ENCODE peak calls at places on chromosomes 2 and 18, in eight cellular contexts. J, R, Z, A, S, D, V and C are unnamed samples.

GRCh38 chr2:186697536-186697935 is 3.7 kb downstream of the FAM171B start:
- DNase-seq in V (no peak), Z (no peak), S (no peak), D (peak; percentile 55), A (no peak), J (no peak), R (no peak), C (no peak)

GRCh38 chr18:25223211-25223610 is 128.8 kb downstream of the ZNF521 start:
- DNase-seq in A (no peak), S (no peak), D (no peak), Z (no peak), R (no peak), V (no peak), J (no peak), C (no peak)

GRCh38 chr2:209933499-209934458 is 68.7 kb upstream of the RPE start:
- DNase-seq in J (no peak), D (peak; percentile 61), S (no peak), Z (peak; percentile 89), A (no peak), V (no peak), R (no peak), C (peak; percentile 72)

GRCh38 chr2:113041871-113042270 is 10.8 kb downstream of the IL36B start:
- DNase-seq in R (no peak), D (peak; percentile 36), S (peak; percentile 37), J (no peak), Z (no peak), A (no peak), V (no peak), C (no peak)

GRCh38 chr18:23967321-23968089 is 47.0 kb upstream of the TTC39C start:
- DNase-seq in J (no peak), A (no peak), D (no peak), V (no peak), R (peak; percentile 48), Z (no peak), S (peak; percentile 9), C (no peak)

GRCh38 chr2:56464613-56465012 is 280.8 kb downstream of the CCDC85A start:
- DNase-seq in J (no peak), R (no peak), A (no peak), S (no peak), D (no peak), Z (no peak), V (no peak), C (no peak)

GRCh38 chr2:135876066-135876711 is at the start of gene MCM6:
- DNase-seq in J (peak; percentile 96), Z (peak; percentile 96), R (peak; percentile 98), A (peak; percentile 97), S (peak; percentile 100), D (peak; percentile 95), V (peak; percentile 98), C (peak; percentile 94)

GRCh38 chr2:72138921-72139381 is 8.7 kb downstream of the CYP26B1 start:
- DNase-seq in V (no peak), A (no peak), S (no peak), Z (peak; percentile 36), R (no peak), D (no peak), J (no peak), C (no peak)

GRCh38 chr18:42861259-42861658 is 254.2 kb downstream of the RIT2 start:
- DNase-seq in V (no peak), A (no peak), S (no peak), R (no peak), Z (no peak), J (no peak), D (no peak), C (no peak)

GRCh38 chr2:131016826-131017596 is 76.2 kb downstream of the FAM168B start:
- DNase-seq in D (peak; percentile 99), A (no peak), S (no peak), J (peak; percentile 47), Z (peak; percentile 81), V (no peak), R (no peak), C (peak; percentile 7)

GRCh38 chr2:240168041-240168440 is 27.6 kb upstream of the OTOS start:
- DNase-seq in A (no peak), S (no peak), J (no peak), V (no peak), D (no peak), Z (no peak), R (no peak), C (no peak)

GRCh38 chr2:56682397-56682760 is 498.6 kb downstream of the CCDC85A start:
- DNase-seq in D (no peak), J (no peak), V (no peak), A (no peak), S (no peak), R (no peak), Z (peak; percentile 74), C (no peak)

GRCh38 chr2:173056705-173057368 is 18.8 kb upstream of the MAP3K20 start:
- DNase-seq in R (no peak), V (no peak), A (no peak), J (no peak), D (no peak), S (no peak), Z (no peak), C (no peak)

GRCh38 chr2:22056621-22057132 is 932.9 kb downstream of the TDRD15 start:
- DNase-seq in D (no peak), J (no peak), R (no peak), V (no peak), S (no peak), A (no peak), Z (no peak), C (no peak)

GRCh38 chr2:102449370-102449974 is 23.6 kb upstream of the SLC9A4 start:
- DNase-seq in S (peak; percentile 50), A (peak; percentile 57), Z (peak; percentile 8), R (no peak), J (no peak), V (peak; percentile 46), D (peak; percentile 15), C (no peak)

GRCh38 chr18:44039826-44040225 is 640.9 kb upstream of the SETBP1 start:
- DNase-seq in J (no peak), R (no peak), S (no peak), V (no peak), D (no peak), A (no peak), Z (no peak), C (peak; percentile 67)

GRCh38 chr2:199977984-199978415 is 22.6 kb downstream of the MAIP1 start:
- DNase-seq in J (no peak), R (peak; percentile 37), Z (peak; percentile 54), A (no peak), S (peak; percentile 58), V (no peak), D (peak; percentile 80), C (no peak)

DNA sequence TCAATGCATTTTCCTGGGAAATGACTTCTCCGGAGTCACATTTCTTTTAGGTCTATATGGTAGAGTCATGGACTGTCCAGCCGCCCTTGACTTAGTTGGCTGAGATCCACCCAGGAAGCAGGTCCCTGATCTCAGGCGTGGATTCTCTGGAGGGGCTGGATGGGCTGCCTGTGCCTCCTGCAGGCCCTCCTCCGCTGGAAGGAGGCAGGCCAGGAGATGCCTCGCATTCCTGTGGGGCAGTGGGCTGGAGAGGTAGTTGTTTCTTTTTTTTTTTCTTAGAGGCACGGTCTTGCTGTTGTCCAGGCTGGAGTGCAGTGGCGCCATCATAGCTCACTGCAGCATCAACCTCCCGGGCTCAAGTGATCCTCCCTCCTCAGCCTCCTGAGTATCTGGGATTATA is 129.0 kb upstream of the MYCN start:
- DNase-seq in Z (no peak), A (no peak), V (no peak), R (no peak), D (no peak), S (no peak), J (no peak), C (no peak)
- TF ChIP-seq CTCF in Z (no peak), A (no peak), V (no peak), R (no peak), D (no peak), S (no peak), J (no peak), C (no peak)

GRCh38 chr2:89767581-89768435 is 1076.3 kb downstream of the RPIA start:
- DNase-seq in A (no peak), S (no peak), V (peak; percentile 6), Z (no peak), J (no peak), R (no peak), D (no peak), C (no peak)

GRCh38 chr2:89763254-89763580 is 1071.7 kb downstream of the RPIA start:
- DNase-seq in R (no peak), D (no peak), Z (no peak), V (peak; percentile 8), A (no peak), J (no peak), S (no peak), C (no peak)

DNA sequence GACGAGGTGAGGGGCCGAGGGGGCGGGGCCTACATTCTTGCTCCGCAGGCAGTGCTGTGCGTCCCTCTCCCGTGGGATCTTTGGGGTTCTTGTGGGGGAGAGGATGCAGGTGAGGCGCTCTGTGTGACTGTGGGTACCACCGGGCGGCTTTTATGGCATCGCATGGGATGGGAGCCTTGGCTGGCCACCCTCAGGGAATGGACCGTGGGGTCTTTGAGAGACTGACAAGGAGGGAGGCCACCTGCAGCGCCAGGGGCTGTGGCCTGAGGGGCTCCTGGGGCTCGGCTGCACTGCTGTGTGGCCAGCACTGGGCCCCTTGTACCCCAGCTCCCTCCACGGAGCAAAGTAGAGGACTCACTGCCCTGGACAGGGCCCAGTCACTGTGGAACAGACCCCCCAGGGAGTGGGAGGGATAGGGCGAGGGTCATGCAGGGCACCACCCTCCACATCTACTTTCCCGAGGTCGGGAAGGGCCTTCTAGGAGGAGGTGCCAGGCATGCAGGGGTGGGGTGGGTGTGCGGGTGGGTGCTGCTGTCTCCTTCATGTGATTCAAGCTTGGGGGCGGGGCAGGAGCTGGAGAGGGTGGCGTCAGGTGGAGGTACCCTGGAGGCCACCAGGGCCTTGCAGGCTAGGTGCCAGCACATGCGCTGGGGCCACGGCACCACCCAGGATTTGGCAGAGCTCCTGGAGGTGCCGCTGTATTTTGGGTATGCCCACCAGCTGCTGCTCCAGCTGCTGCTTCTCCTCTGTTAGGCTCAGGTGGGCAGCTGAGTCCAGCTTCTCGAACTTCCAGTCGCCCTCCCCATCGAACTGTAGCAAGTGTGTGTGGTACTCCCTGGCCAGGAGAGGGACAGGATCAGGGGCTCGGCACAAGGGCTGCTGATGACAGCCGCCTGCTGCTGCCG is 1072.4 kb downstream of the RPIA start:
- DNase-seq in S (no peak), V (peak; percentile 13), J (no peak), A (no peak), D (no peak), Z (no peak), R (no peak), C (no peak)
- TF ChIP-seq CTCF in S (no peak), V (no peak), J (no peak), A (no peak), D (no peak), Z (no peak), R (no peak), C (no peak)

GRCh38 chr2:143623270-143623669 is 494.1 kb downstream of the ARHGAP15 start:
- DNase-seq in Z (no peak), R (no peak), S (no peak), J (no peak), D (no peak), A (no peak), V (no peak), C (no peak)
- TF ChIP-seq CTCF in Z (no peak), R (no peak), S (no peak), J (no peak), D (no peak), A (peak; percentile 23), V (no peak), C (no peak)

GRCh38 chr2:150909613-150910012 is 352.1 kb downstream of the RBM43 start:
- DNase-seq in A (no peak), S (peak; percentile 28), D (no peak), Z (no peak), J (no peak), R (no peak), V (no peak), C (no peak)
- TF ChIP-seq CTCF in A (peak; percentile 49), S (peak; percentile 37), D (peak; percentile 30), Z (no peak), J (no peak), R (no peak), V (no peak), C (no peak)

GRCh38 chr2:16315911-16316310 is 349.7 kb downstream of the CYRIA start:
- DNase-seq in J (no peak), D (no peak), A (no peak), Z (no peak), S (no peak), V (no peak), R (no peak), C (no peak)
- TF ChIP-seq CTCF in J (no peak), D (no peak), A (no peak), Z (no peak), S (no peak), V (no peak), R (no peak), C (no peak)